ENCODE peak calls at places on chromosomes 6 and 20, in eight cellular contexts. One of them, this sample, is unnamed.

GRCh38 chr6:96468281-96468680 is 53.3 kb upstream of the UFL1 start:
- DNase-seq in posterior cingulate gyrus: no peak
- DNase-seq in mucosa of descending colon: peak; percentile 2
- DNase-seq in activated CD8-positive, alpha-beta memory T cell treated with anti-CD3 and anti-CD28 coated beads for 24 hours: no peak
- DNase-seq in tibial artery: no peak
- DNase-seq in MV-4-11: no peak
- DNase-seq in T47D: no peak
- DNase-seq in epithelial cell of esophagus: no peak
- DNase-seq in this sample: no peak

GRCh38 chr6:123972600-123973294 is 169.1 kb downstream of the NKAIN2 start:
- DNase-seq in posterior cingulate gyrus: no peak
- DNase-seq in mucosa of descending colon: no peak
- DNase-seq in activated CD8-positive, alpha-beta memory T cell treated with anti-CD3 and anti-CD28 coated beads for 24 hours: no peak
- DNase-seq in tibial artery: no peak
- DNase-seq in MV-4-11: no peak
- DNase-seq in T47D: no peak
- DNase-seq in epithelial cell of esophagus: no peak
- DNase-seq in this sample: no peak

GRCh38 chr20:34300809-34301586 is 2.2 kb downstream of the AHCY start:
- DNase-seq in posterior cingulate gyrus: no peak
- DNase-seq in mucosa of descending colon: no peak
- DNase-seq in activated CD8-positive, alpha-beta memory T cell treated with anti-CD3 and anti-CD28 coated beads for 24 hours: no peak
- DNase-seq in tibial artery: no peak
- DNase-seq in MV-4-11: no peak
- DNase-seq in T47D: no peak
- DNase-seq in epithelial cell of esophagus: no peak
- DNase-seq in this sample: no peak

GRCh38 chr20:46770330-46771194 is 61.1 kb downstream of the SLC2A10 start:
- DNase-seq in posterior cingulate gyrus: no peak
- DNase-seq in mucosa of descending colon: no peak
- DNase-seq in activated CD8-positive, alpha-beta memory T cell treated with anti-CD3 and anti-CD28 coated beads for 24 hours: no peak
- DNase-seq in tibial artery: no peak
- DNase-seq in MV-4-11: no peak
- DNase-seq in T47D: no peak
- DNase-seq in epithelial cell of esophagus: peak; percentile 59
- DNase-seq in this sample: no peak

GRCh38 chr6:446418-447366 is 55.1 kb downstream of the IRF4 start:
- DNase-seq in posterior cingulate gyrus: no peak
- DNase-seq in mucosa of descending colon: peak; percentile 29
- DNase-seq in activated CD8-positive, alpha-beta memory T cell treated with anti-CD3 and anti-CD28 coated beads for 24 hours: peak; percentile 94
- DNase-seq in tibial artery: no peak
- DNase-seq in MV-4-11: no peak
- DNase-seq in T47D: no peak
- DNase-seq in epithelial cell of esophagus: no peak
- DNase-seq in this sample: no peak

GRCh38 chr6:49556429-49556837 is 6.0 kb downstream of the C6orf141 start:
- DNase-seq in posterior cingulate gyrus: no peak
- DNase-seq in mucosa of descending colon: peak; percentile 83
- DNase-seq in activated CD8-positive, alpha-beta memory T cell treated with anti-CD3 and anti-CD28 coated beads for 24 hours: no peak
- DNase-seq in tibial artery: no peak
- DNase-seq in MV-4-11: no peak
- DNase-seq in T47D: no peak
- DNase-seq in epithelial cell of esophagus: peak; percentile 98
- DNase-seq in this sample: no peak

GRCh38 chr6:139855741-139856206 is 481.3 kb upstream of the CITED2 start:
- DNase-seq in posterior cingulate gyrus: no peak
- DNase-seq in mucosa of descending colon: no peak
- DNase-seq in activated CD8-positive, alpha-beta memory T cell treated with anti-CD3 and anti-CD28 coated beads for 24 hours: no peak
- DNase-seq in tibial artery: no peak
- DNase-seq in MV-4-11: no peak
- DNase-seq in T47D: no peak
- DNase-seq in epithelial cell of esophagus: no peak
- DNase-seq in this sample: no peak

GRCh38 chr20:59295531-59295930 is 4.9 kb upstream of the EDN3 start:
- DNase-seq in posterior cingulate gyrus: no peak
- DNase-seq in mucosa of descending colon: no peak
- DNase-seq in activated CD8-positive, alpha-beta memory T cell treated with anti-CD3 and anti-CD28 coated beads for 24 hours: no peak
- DNase-seq in tibial artery: no peak
- DNase-seq in MV-4-11: no peak
- DNase-seq in T47D: no peak
- DNase-seq in epithelial cell of esophagus: no peak
- DNase-seq in this sample: no peak

GRCh38 chr6:158004696-158005095 is 23.0 kb downstream of the SYNJ2 start:
- DNase-seq in posterior cingulate gyrus: no peak
- DNase-seq in mucosa of descending colon: no peak
- DNase-seq in activated CD8-positive, alpha-beta memory T cell treated with anti-CD3 and anti-CD28 coated beads for 24 hours: no peak
- DNase-seq in tibial artery: no peak
- DNase-seq in MV-4-11: no peak
- DNase-seq in T47D: no peak
- DNase-seq in epithelial cell of esophagus: no peak
- DNase-seq in this sample: no peak

GRCh38 chr6:18609715-18610114 is 222.6 kb downstream of the RNF144B start:
- DNase-seq in posterior cingulate gyrus: no peak
- DNase-seq in mucosa of descending colon: no peak
- DNase-seq in activated CD8-positive, alpha-beta memory T cell treated with anti-CD3 and anti-CD28 coated beads for 24 hours: no peak
- DNase-seq in tibial artery: no peak
- DNase-seq in MV-4-11: no peak
- DNase-seq in T47D: no peak
- DNase-seq in epithelial cell of esophagus: peak; percentile 24
- DNase-seq in this sample: no peak

GRCh38 chr6:5956939-5957338 is 49.8 kb downstream of the NRN1 start:
- DNase-seq in posterior cingulate gyrus: no peak
- DNase-seq in mucosa of descending colon: no peak
- DNase-seq in activated CD8-positive, alpha-beta memory T cell treated with anti-CD3 and anti-CD28 coated beads for 24 hours: no peak
- DNase-seq in tibial artery: no peak
- DNase-seq in MV-4-11: no peak
- DNase-seq in T47D: no peak
- DNase-seq in epithelial cell of esophagus: no peak
- DNase-seq in this sample: no peak

GRCh38 chr6:32836873-32837272 is 1.7 kb downstream of the TAP2 start:
- DNase-seq in posterior cingulate gyrus: no peak
- DNase-seq in mucosa of descending colon: no peak
- DNase-seq in activated CD8-positive, alpha-beta memory T cell treated with anti-CD3 and anti-CD28 coated beads for 24 hours: no peak
- DNase-seq in tibial artery: no peak
- DNase-seq in MV-4-11: no peak
- DNase-seq in T47D: no peak
- DNase-seq in epithelial cell of esophagus: no peak
- DNase-seq in this sample: no peak

GRCh38 chr20:38126146-38126912 is 38.7 kb downstream of the TGM2 start:
- DNase-seq in posterior cingulate gyrus: no peak
- DNase-seq in mucosa of descending colon: no peak
- DNase-seq in activated CD8-positive, alpha-beta memory T cell treated with anti-CD3 and anti-CD28 coated beads for 24 hours: no peak
- DNase-seq in tibial artery: peak; percentile 28
- DNase-seq in MV-4-11: no peak
- DNase-seq in T47D: no peak
- DNase-seq in epithelial cell of esophagus: no peak
- DNase-seq in this sample: no peak

This sample was measured in T1000.